ENCODE peak calls at places on chromosomes 7 and 10, in eight cellular contexts. B is suprapubic skin, M is A549, Q is fibroblast of mammary gland, F is esophagus muscularis mucosa, J is HepG2, N is fibroblast of the aortic adventitia, R is uterus. V is an unnamed sample.

GRCh38 chr7:90298145-90299038 is 22.7 kb downstream of the FAM237B start:
- DNase-seq in B (no peak), M (peak), Q (peak), F (no peak), J (peak), N (peak), R (no peak), V (peak)

GRCh38 chr7:148773344-148773743 is 74.6 kb downstream of the CUL1 start:
- DNase-seq in B (no peak), M (no peak), Q (no peak), F (no peak), J (no peak), N (no peak), R (no peak), V (no peak)

GRCh38 chr10:31687545-31688482 is 240.8 kb downstream of the ARHGAP12 start:
- DNase-seq in B (no peak), M (no peak), Q (no peak), F (no peak), J (no peak), N (no peak), R (no peak), V (no peak)

GRCh38 chr7:3464900-3465622 is 164.0 kb downstream of the SDK1 start:
- DNase-seq in B (no peak), M (no peak), Q (no peak), F (no peak), J (no peak), N (no peak), R (no peak), V (no peak)

GRCh38 chr7:92809397-92810241 is 26.8 kb downstream of the CDK6 start:
- DNase-seq in B (no peak), M (peak), Q (peak), F (no peak), J (peak), N (peak), R (peak), V (peak)

GRCh38 chr10:122279725-122280141 is 8.6 kb downstream of the BTBD16 start:
- DNase-seq in B (no peak), M (peak), Q (peak), F (no peak), J (peak), N (peak), R (no peak), V (peak)

GRCh38 chr10:87000491-87000890 is 19.6 kb upstream of the FAM25A start:
- DNase-seq in B (no peak), M (no peak), Q (peak), F (no peak), J (peak), N (peak), R (no peak), V (peak)

GRCh38 chr7:70636169-70636568 is 495.8 kb upstream of the GALNT17 start:
- DNase-seq in B (no peak), M (no peak), Q (no peak), F (no peak), J (no peak), N (no peak), R (no peak), V (no peak)

GRCh38 chr10:107022600-107023354 is 141.7 kb downstream of the SORCS1 start:
- DNase-seq in B (no peak), M (no peak), Q (no peak), F (peak), J (no peak), N (no peak), R (no peak), V (no peak)

GRCh38 chr10:21278491-21279216 is 246.8 kb downstream of the SKIDA1 start:
- DNase-seq in B (peak), M (peak), Q (peak), F (peak), J (peak), N (peak), R (peak), V (peak)

GRCh38 chr10:18866852-18867251 is 181.7 kb upstream of the MALRD1 start:
- DNase-seq in B (no peak), M (no peak), Q (no peak), F (no peak), J (no peak), N (no peak), R (no peak), V (no peak)

GRCh38 chr7:68744036-68744435 is 854.2 kb upstream of the AUTS2 start:
- DNase-seq in B (no peak), M (no peak), Q (no peak), F (no peak), J (no peak), N (no peak), R (no peak), V (no peak)

GRCh38 chr7:106039486-106040060 is 72.5 kb downstream of the SYPL1 start:
- DNase-seq in B (no peak), M (no peak), Q (peak), F (no peak), J (no peak), N (peak), R (peak), V (peak)
- TF ChIP-seq CTCF in B (no peak), M (no peak), Q (no peak), F (no peak), J (no peak), N (no peak), R (peak), V (no peak)

GRCh38 chr10:92027141-92027540 is 103.6 kb downstream of the BTAF1 start:
- DNase-seq in B (no peak), M (no peak), Q (no peak), F (no peak), J (peak), N (no peak), R (no peak), V (no peak)

GRCh38 chr10:92024700-92025099 is 101.1 kb downstream of the BTAF1 start:
- DNase-seq in B (no peak), M (no peak), Q (no peak), F (no peak), J (no peak), N (peak), R (no peak), V (no peak)
- H3K4me3 ChIP-seq in B (no peak), M (no peak), Q (no peak), F (no peak), J (no peak), N (no peak), R (no peak), V (no peak)

GRCh38 chr7:112748381-112748780 is 41.8 kb downstream of the TMEM168 start:
- DNase-seq in B (no peak), M (no peak), Q (no peak), F (no peak), J (no peak), N (no peak), R (no peak), V (no peak)

GRCh38 chr7:112753298-112753697 is 36.9 kb downstream of the TMEM168 start:
- DNase-seq in B (no peak), M (no peak), Q (no peak), F (no peak), J (no peak), N (no peak), R (no peak), V (no peak)

GRCh38 chr7:112745635-112746034 is 44.6 kb downstream of the TMEM168 start:
- DNase-seq in B (no peak), M (no peak), Q (no peak), F (no peak), J (no peak), N (no peak), R (no peak), V (no peak)

GRCh38 chr7:112752576-112752975 is 37.6 kb downstream of the TMEM168 start:
- DNase-seq in B (no peak), M (no peak), Q (no peak), F (no peak), J (no peak), N (no peak), R (no peak), V (peak)

DNA sequence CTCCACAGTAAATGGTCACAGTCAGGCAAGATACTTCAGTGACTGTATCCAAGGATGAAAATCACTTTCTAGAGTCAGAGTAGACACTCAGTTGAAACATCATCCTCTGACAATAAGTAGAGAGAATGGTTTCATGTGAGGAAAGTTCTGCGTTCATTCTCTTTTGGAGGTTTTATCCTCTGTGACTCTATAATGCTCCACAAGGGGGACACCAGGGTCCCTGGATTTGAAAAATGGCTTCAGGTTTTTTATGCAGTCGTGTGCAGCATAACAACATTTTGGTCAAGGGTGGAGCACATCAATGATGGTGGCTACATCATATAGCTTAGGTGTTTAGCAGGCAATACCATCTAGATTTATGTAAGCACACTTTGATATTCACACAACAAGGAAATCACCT is 40.4 kb downstream of the TMEM168 start:
- DNase-seq in B (no peak), M (peak), Q (no peak), F (no peak), J (no peak), N (no peak), R (no peak), V (no peak)
- TF ChIP-seq CTCF in B (no peak), M (no peak), Q (no peak), F (no peak), J (peak), N (no peak), R (no peak), V (no peak)

DNA sequence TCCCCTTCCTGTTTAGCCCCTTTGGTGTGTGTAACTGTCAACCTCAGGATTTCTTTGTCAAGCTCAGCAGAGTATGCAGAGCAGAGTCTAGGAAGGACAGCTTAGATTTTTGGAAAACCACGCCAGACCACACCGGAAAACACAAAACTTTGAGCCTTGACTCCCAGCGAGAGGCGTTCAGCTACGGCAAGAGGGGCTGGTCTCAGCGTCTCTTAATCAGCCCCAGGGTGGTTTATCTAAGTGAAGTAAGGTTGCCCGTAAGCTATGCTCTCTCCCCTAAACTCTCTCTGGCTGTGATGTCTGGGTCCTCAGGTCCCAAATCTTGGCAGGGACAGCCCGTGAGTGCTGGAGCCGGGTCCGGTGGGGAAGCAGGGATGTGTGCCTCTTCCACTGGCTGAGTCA is 230.9 kb downstream of the KLF6 start:
- DNase-seq in B (no peak), M (no peak), Q (no peak), F (no peak), J (no peak), N (no peak), R (no peak), V (peak)
- H3K4me3 ChIP-seq in B (no peak), M (no peak), Q (no peak), F (no peak), J (no peak), N (no peak), R (no peak), V (no peak)

DNA sequence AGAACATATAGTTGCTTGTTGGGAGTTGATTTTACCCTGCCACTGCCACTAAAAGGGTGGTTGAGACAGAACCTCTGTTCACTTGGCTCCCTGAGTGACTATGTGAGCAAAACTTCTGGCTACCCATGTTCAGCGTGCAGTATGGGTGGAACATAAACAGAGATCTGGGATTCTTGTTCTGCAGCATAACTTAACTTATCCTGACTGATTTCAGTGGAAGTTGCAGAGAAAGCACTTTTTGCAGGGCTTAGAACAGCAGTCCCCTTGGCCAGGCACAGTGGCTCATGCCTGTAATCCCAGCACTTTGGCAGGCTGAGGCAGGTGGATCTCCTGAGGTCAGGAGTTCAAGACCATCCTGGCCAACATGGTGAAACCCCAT is 14.7 kb downstream of the CCL26 start:
- DNase-seq in B (no peak), M (no peak), Q (no peak), F (no peak), J (no peak), N (no peak), R (no peak), V (no peak)
- TF ChIP-seq CTCF in B (no peak), M (no peak), Q (no peak), F (no peak), J (no peak), N (no peak), R (no peak), V (no peak)